ENCODE peak calls at places on chromosomes 5 and 9, in seven cellular contexts. W, L, Q, O, H, F and K are unnamed samples.

GRCh38 chr5:65034782-65035181 is 266.1 kb downstream of the CWC27 start:
- DNase-seq in H (peak), Q (no peak), F (no peak), L (no peak), W (no peak), O (peak), K (peak)

GRCh38 chr5:1015545-1015944 is 6.9 kb downstream of the NKD2 start:
- DNase-seq in L (no peak), H (no peak), W (no peak), Q (no peak), F (no peak), O (no peak), K (no peak)

GRCh38 chr9:107282268-107282667 is 811 bp upstream of the RAD23B start:
- DNase-seq in Q (no peak), O (no peak), H (no peak), L (peak), W (no peak), F (no peak), K (no peak)

GRCh38 chr9:94821098-94821930 is 94.8 kb downstream of the AOPEP start:
- DNase-seq in F (no peak), O (no peak), W (no peak), L (no peak), Q (no peak), H (no peak), K (no peak)

GRCh38 chr5:157860898-157861894 is 2.3 kb upstream of the CLINT1 start:
- DNase-seq in L (no peak), F (no peak), H (no peak), O (no peak), W (no peak), Q (no peak), K (peak)

GRCh38 chr9:16501098-16501663 is 369.3 kb downstream of the BNC2 start:
- DNase-seq in Q (no peak), H (no peak), L (no peak), W (no peak), O (no peak), F (no peak), K (no peak)

GRCh38 chr9:72312563-72312962 is 52.4 kb downstream of the ZFAND5 start:
- DNase-seq in H (no peak), O (no peak), L (no peak), F (no peak), W (no peak), Q (no peak), K (no peak)

GRCh38 chr5:37871023-37871815 is 31.4 kb upstream of the GDNF start:
- DNase-seq in F (no peak), H (no peak), L (no peak), W (no peak), Q (no peak), O (no peak), K (no peak)

GRCh38 chr5:133079048-133079447 is 27.2 kb downstream of the HSPA4 start:
- DNase-seq in O (no peak), L (no peak), Q (no peak), W (no peak), F (no peak), H (no peak), K (no peak)

GRCh38 chr9:77521091-77521490 is 127.0 kb downstream of the GNA14 start:
- DNase-seq in H (no peak), W (peak), Q (no peak), F (no peak), O (no peak), L (peak), K (no peak)

GRCh38 chr9:121494192-121494591 is 5.5 kb downstream of the GGTA1 start:
- DNase-seq in H (no peak), Q (no peak), F (no peak), W (no peak), L (no peak), O (no peak), K (no peak)

GRCh38 chr9:113955076-113955752 is 79.1 kb downstream of the ZNF618 start:
- DNase-seq in F (no peak), L (no peak), O (no peak), W (no peak), Q (no peak), H (no peak), K (no peak)

GRCh38 chr9:121269030-121269887 is 1.3 kb downstream of the GSN start:
- DNase-seq in Q (no peak), F (no peak), W (no peak), H (peak), L (no peak), O (no peak), K (peak)

GRCh38 chr5:175202461-175203065 is 241.4 kb downstream of the DRD1 start:
- DNase-seq in W (no peak), F (no peak), O (no peak), L (no peak), H (no peak), Q (no peak), K (peak)

GRCh38 chr5:119332978-119333401 is 22.8 kb upstream of the TNFAIP8 start:
- DNase-seq in W (no peak), H (no peak), L (no peak), F (no peak), O (no peak), Q (no peak), K (no peak)

GRCh38 chr5:60604771-60605170 is 95.2 kb downstream of the DEPDC1B start:
- DNase-seq in H (no peak), L (no peak), F (no peak), O (no peak), W (no peak), Q (no peak), K (no peak)

GRCh38 chr5:143192191-143192880 is 211.2 kb downstream of the NR3C1 start:
- DNase-seq in F (no peak), W (no peak), H (no peak), O (no peak), L (no peak), Q (no peak), K (no peak)

GRCh38 chr9:135249711-135250110 is 162.2 kb downstream of the OLFM1 start:
- DNase-seq in Q (no peak), F (no peak), H (no peak), O (peak), L (no peak), W (no peak), K (no peak)